ENCODE peak calls at places on chromosomes 4 and X, in ten cellular contexts. One of them, this sample, is unnamed.

GRCh38 chr4:15457401-15458201 is 12.1 kb upstream of the CC2D2A start:
- DNase-seq in fibroblast of pulmonary artery: peak
- DNase-seq in WTC11: no peak
- DNase-seq in mucosa of descending colon: no peak
- DNase-seq in thoracic aorta: no peak
- DNase-seq in suprapubic skin: no peak
- DNase-seq in astrocyte: peak
- DNase-seq in progenitor cell of endocrine pancreas: no peak
- DNase-seq in colonic mucosa: no peak
- DNase-seq in right lobe of liver: no peak
- DNase-seq in this sample: no peak

GRCh38 chrX:114581528-114582263 is 2.2 kb upstream of the HTR2C start:
- DNase-seq in thoracic aorta: no peak
- DNase-seq in astrocyte: no peak
- DNase-seq in WTC11: peak
- DNase-seq in right lobe of liver: no peak
- DNase-seq in colonic mucosa: no peak
- DNase-seq in fibroblast of pulmonary artery: no peak
- DNase-seq in suprapubic skin: no peak
- DNase-seq in mucosa of descending colon: no peak
- DNase-seq in progenitor cell of endocrine pancreas: peak
- DNase-seq in this sample: no peak

GRCh38 chr4:185358514-185359433 is 37.0 kb downstream of the LRP2BP start:
- DNase-seq in WTC11: no peak
- DNase-seq in thoracic aorta: no peak
- DNase-seq in astrocyte: peak
- DNase-seq in progenitor cell of endocrine pancreas: no peak
- DNase-seq in suprapubic skin: no peak
- DNase-seq in mucosa of descending colon: no peak
- DNase-seq in right lobe of liver: no peak
- DNase-seq in fibroblast of pulmonary artery: peak
- DNase-seq in colonic mucosa: no peak
- DNase-seq in this sample: no peak

GRCh38 chrX:139691493-139691842 is 16.5 kb downstream of the MCF2 start:
- DNase-seq in astrocyte: no peak
- DNase-seq in colonic mucosa: no peak
- DNase-seq in progenitor cell of endocrine pancreas: no peak
- DNase-seq in suprapubic skin: no peak
- DNase-seq in WTC11: no peak
- DNase-seq in mucosa of descending colon: no peak
- DNase-seq in right lobe of liver: no peak
- DNase-seq in fibroblast of pulmonary artery: peak
- DNase-seq in thoracic aorta: no peak
- DNase-seq in this sample: no peak

GRCh38 chr4:98352940-98353339 is 91.8 kb downstream of the RAP1GDS1 start:
- DNase-seq in WTC11: no peak
- DNase-seq in colonic mucosa: no peak
- DNase-seq in progenitor cell of endocrine pancreas: no peak
- DNase-seq in thoracic aorta: no peak
- DNase-seq in right lobe of liver: no peak
- DNase-seq in mucosa of descending colon: no peak
- DNase-seq in astrocyte: no peak
- DNase-seq in fibroblast of pulmonary artery: no peak
- DNase-seq in suprapubic skin: no peak
- DNase-seq in this sample: no peak

GRCh38 chrX:97260679-97261078 is 377.0 kb downstream of the RPA4 start:
- DNase-seq in suprapubic skin: no peak
- DNase-seq in thoracic aorta: no peak
- DNase-seq in mucosa of descending colon: no peak
- DNase-seq in astrocyte: no peak
- DNase-seq in fibroblast of pulmonary artery: no peak
- DNase-seq in right lobe of liver: no peak
- DNase-seq in progenitor cell of endocrine pancreas: no peak
- DNase-seq in WTC11: no peak
- DNase-seq in colonic mucosa: no peak
- DNase-seq in this sample: no peak

GRCh38 chr4:146329042-146329716 is 114.8 kb downstream of the REELD1 start:
- DNase-seq in astrocyte: peak
- DNase-seq in thoracic aorta: no peak
- DNase-seq in right lobe of liver: no peak
- DNase-seq in progenitor cell of endocrine pancreas: no peak
- DNase-seq in suprapubic skin: no peak
- DNase-seq in fibroblast of pulmonary artery: peak
- DNase-seq in WTC11: no peak
- DNase-seq in colonic mucosa: no peak
- DNase-seq in mucosa of descending colon: no peak
- DNase-seq in this sample: no peak

GRCh38 chr4:176840166-176840565 is 47.4 kb upstream of the VEGFC start:
- DNase-seq in colonic mucosa: no peak
- DNase-seq in thoracic aorta: no peak
- DNase-seq in progenitor cell of endocrine pancreas: no peak
- DNase-seq in astrocyte: peak
- DNase-seq in mucosa of descending colon: no peak
- DNase-seq in right lobe of liver: no peak
- DNase-seq in WTC11: no peak
- DNase-seq in fibroblast of pulmonary artery: peak
- DNase-seq in suprapubic skin: no peak
- DNase-seq in this sample: no peak

GRCh38 chrX:10326578-10326977 is 169.8 kb downstream of the CLCN4 start:
- DNase-seq in progenitor cell of endocrine pancreas: no peak
- DNase-seq in mucosa of descending colon: no peak
- DNase-seq in WTC11: no peak
- DNase-seq in thoracic aorta: no peak
- DNase-seq in astrocyte: no peak
- DNase-seq in right lobe of liver: peak
- DNase-seq in colonic mucosa: no peak
- DNase-seq in fibroblast of pulmonary artery: peak
- DNase-seq in suprapubic skin: no peak
- DNase-seq in this sample: no peak

GRCh38 chr4:65668201-65669007 is 1.9 kb downstream of the EPHA5 start:
- DNase-seq in suprapubic skin: peak
- DNase-seq in mucosa of descending colon: peak
- DNase-seq in progenitor cell of endocrine pancreas: no peak
- DNase-seq in thoracic aorta: no peak
- DNase-seq in astrocyte: peak
- DNase-seq in colonic mucosa: no peak
- DNase-seq in right lobe of liver: no peak
- DNase-seq in fibroblast of pulmonary artery: peak
- DNase-seq in WTC11: peak
- DNase-seq in this sample: no peak

GRCh38 chr4:107760281-107760947 is 40.4 kb upstream of the PAPSS1 start:
- DNase-seq in right lobe of liver: peak
- DNase-seq in suprapubic skin: no peak
- DNase-seq in colonic mucosa: peak
- DNase-seq in WTC11: no peak
- DNase-seq in progenitor cell of endocrine pancreas: no peak
- DNase-seq in mucosa of descending colon: no peak
- DNase-seq in astrocyte: no peak
- DNase-seq in fibroblast of pulmonary artery: peak
- DNase-seq in thoracic aorta: no peak
- DNase-seq in this sample: no peak

GRCh38 chr4:138673053-138673452 is 342.5 kb upstream of the NOCT start:
- DNase-seq in mucosa of descending colon: no peak
- DNase-seq in right lobe of liver: no peak
- DNase-seq in WTC11: no peak
- DNase-seq in colonic mucosa: no peak
- DNase-seq in suprapubic skin: no peak
- DNase-seq in progenitor cell of endocrine pancreas: no peak
- DNase-seq in thoracic aorta: no peak
- DNase-seq in fibroblast of pulmonary artery: no peak
- DNase-seq in astrocyte: no peak
- DNase-seq in this sample: no peak

GRCh38 chrX:133413218-133413925 is 1.9 kb downstream of the GPC4 start:
- DNase-seq in WTC11: no peak
- DNase-seq in progenitor cell of endocrine pancreas: peak
- DNase-seq in suprapubic skin: no peak
- DNase-seq in right lobe of liver: no peak
- DNase-seq in astrocyte: no peak
- DNase-seq in thoracic aorta: no peak
- DNase-seq in fibroblast of pulmonary artery: no peak
- DNase-seq in mucosa of descending colon: peak
- DNase-seq in colonic mucosa: no peak
- DNase-seq in this sample: no peak

GRCh38 chrX:18194688-18195087 is 26.0 kb downstream of the BEND2 start:
- DNase-seq in WTC11: no peak
- DNase-seq in colonic mucosa: no peak
- DNase-seq in thoracic aorta: no peak
- DNase-seq in right lobe of liver: no peak
- DNase-seq in fibroblast of pulmonary artery: no peak
- DNase-seq in progenitor cell of endocrine pancreas: no peak
- DNase-seq in astrocyte: no peak
- DNase-seq in mucosa of descending colon: no peak
- DNase-seq in suprapubic skin: no peak
- DNase-seq in this sample: no peak

GRCh38 chr4:182074842-182075241 is 168.4 kb upstream of the TENM3 start:
- DNase-seq in WTC11: no peak
- DNase-seq in astrocyte: no peak
- DNase-seq in progenitor cell of endocrine pancreas: no peak
- DNase-seq in thoracic aorta: no peak
- DNase-seq in mucosa of descending colon: no peak
- DNase-seq in right lobe of liver: no peak
- DNase-seq in fibroblast of pulmonary artery: no peak
- DNase-seq in colonic mucosa: no peak
- DNase-seq in suprapubic skin: no peak
- DNase-seq in this sample: no peak

GRCh38 chrX:149898554-149898953 is 17.6 kb downstream of the MAGEA8 start:
- DNase-seq in fibroblast of pulmonary artery: no peak
- DNase-seq in WTC11: no peak
- DNase-seq in astrocyte: no peak
- DNase-seq in progenitor cell of endocrine pancreas: no peak
- DNase-seq in mucosa of descending colon: no peak
- DNase-seq in colonic mucosa: no peak
- DNase-seq in thoracic aorta: no peak
- DNase-seq in suprapubic skin: no peak
- DNase-seq in right lobe of liver: no peak
- DNase-seq in this sample: no peak

DNA sequence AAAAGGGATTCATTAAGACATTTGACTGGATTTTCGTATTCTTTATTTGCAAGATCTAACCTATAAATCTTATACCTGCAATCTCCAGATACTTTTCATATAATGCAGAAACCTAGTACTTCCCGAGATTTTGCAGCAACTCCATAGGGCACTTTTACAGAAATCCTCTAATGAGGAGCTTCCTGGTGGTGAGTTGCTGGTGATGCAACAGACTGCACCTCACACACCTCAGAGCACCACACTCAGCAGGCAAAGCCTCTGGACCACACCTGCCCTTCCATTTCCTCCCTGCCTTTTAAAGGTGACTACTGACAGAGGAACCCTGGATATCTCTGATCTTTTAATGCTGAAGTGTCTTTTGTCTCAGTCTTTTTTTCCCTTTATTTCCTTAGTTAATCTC is 289.4 kb downstream of the TRAM1L1 start:
- DNase-seq in suprapubic skin: no peak
- DNase-seq in mucosa of descending colon: no peak
- DNase-seq in astrocyte: no peak
- DNase-seq in thoracic aorta: no peak
- DNase-seq in WTC11: peak
- DNase-seq in colonic mucosa: no peak
- DNase-seq in progenitor cell of endocrine pancreas: no peak
- DNase-seq in right lobe of liver: no peak
- DNase-seq in fibroblast of pulmonary artery: no peak
- DNase-seq in this sample: no peak
- TF ChIP-seq CTCF in suprapubic skin: no peak
- TF ChIP-seq CTCF in mucosa of descending colon: no peak
- TF ChIP-seq CTCF in astrocyte: no peak
- TF ChIP-seq CTCF in thoracic aorta: no peak
- TF ChIP-seq CTCF in WTC11: no peak
- TF ChIP-seq CTCF in colonic mucosa: no peak
- TF ChIP-seq CTCF in progenitor cell of endocrine pancreas: peak
- TF ChIP-seq CTCF in right lobe of liver: no peak
- TF ChIP-seq CTCF in fibroblast of pulmonary artery: no peak
- TF ChIP-seq CTCF in this sample: no peak

GRCh38 chr4:87058272-87059073 is 123.7 kb downstream of the AFF1 start:
- DNase-seq in progenitor cell of endocrine pancreas: no peak
- DNase-seq in astrocyte: no peak
- DNase-seq in right lobe of liver: no peak
- DNase-seq in suprapubic skin: no peak
- DNase-seq in fibroblast of pulmonary artery: no peak
- DNase-seq in colonic mucosa: no peak
- DNase-seq in WTC11: no peak
- DNase-seq in mucosa of descending colon: no peak
- DNase-seq in thoracic aorta: no peak
- DNase-seq in this sample: no peak
- TF ChIP-seq CTCF in progenitor cell of endocrine pancreas: peak
- TF ChIP-seq CTCF in astrocyte: no peak
- TF ChIP-seq CTCF in right lobe of liver: no peak
- TF ChIP-seq CTCF in suprapubic skin: no peak
- TF ChIP-seq CTCF in fibroblast of pulmonary artery: no peak
- TF ChIP-seq CTCF in colonic mucosa: no peak
- TF ChIP-seq CTCF in WTC11: no peak
- TF ChIP-seq CTCF in mucosa of descending colon: no peak
- TF ChIP-seq CTCF in thoracic aorta: no peak
- TF ChIP-seq CTCF in this sample: no peak

DNA sequence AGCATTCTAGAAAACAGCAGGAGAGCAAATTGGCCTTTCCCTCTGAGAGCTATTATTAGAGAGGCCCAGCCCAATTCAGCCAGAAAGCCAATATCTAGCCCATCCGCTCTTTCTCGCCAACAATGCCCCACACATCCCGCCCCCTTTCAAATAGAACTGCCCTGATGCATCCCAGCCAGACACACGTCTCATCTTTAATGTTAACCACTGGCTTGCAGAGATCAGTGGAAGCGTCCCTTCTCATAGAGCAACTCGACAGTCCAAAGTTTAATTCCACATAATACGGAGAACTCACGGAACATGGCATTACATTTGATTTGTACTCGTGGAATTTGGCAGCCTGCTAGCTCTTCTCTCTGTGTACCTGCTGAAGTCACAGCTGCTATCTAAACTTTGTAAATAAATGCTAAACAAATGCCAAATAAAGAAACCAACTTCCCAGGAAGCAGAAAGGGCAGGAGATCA is 304.4 kb downstream of the DHX15 start:
- DNase-seq in suprapubic skin: no peak
- DNase-seq in right lobe of liver: peak
- DNase-seq in mucosa of descending colon: no peak
- DNase-seq in progenitor cell of endocrine pancreas: no peak
- DNase-seq in astrocyte: no peak
- DNase-seq in thoracic aorta: no peak
- DNase-seq in fibroblast of pulmonary artery: no peak
- DNase-seq in colonic mucosa: no peak
- DNase-seq in WTC11: no peak
- DNase-seq in this sample: no peak
- TF ChIP-seq CTCF in suprapubic skin: no peak
- TF ChIP-seq CTCF in right lobe of liver: no peak
- TF ChIP-seq CTCF in mucosa of descending colon: no peak
- TF ChIP-seq CTCF in progenitor cell of endocrine pancreas: no peak
- TF ChIP-seq CTCF in astrocyte: no peak
- TF ChIP-seq CTCF in thoracic aorta: no peak
- TF ChIP-seq CTCF in fibroblast of pulmonary artery: no peak
- TF ChIP-seq CTCF in colonic mucosa: no peak
- TF ChIP-seq CTCF in WTC11: no peak
- TF ChIP-seq CTCF in this sample: no peak

DNA sequence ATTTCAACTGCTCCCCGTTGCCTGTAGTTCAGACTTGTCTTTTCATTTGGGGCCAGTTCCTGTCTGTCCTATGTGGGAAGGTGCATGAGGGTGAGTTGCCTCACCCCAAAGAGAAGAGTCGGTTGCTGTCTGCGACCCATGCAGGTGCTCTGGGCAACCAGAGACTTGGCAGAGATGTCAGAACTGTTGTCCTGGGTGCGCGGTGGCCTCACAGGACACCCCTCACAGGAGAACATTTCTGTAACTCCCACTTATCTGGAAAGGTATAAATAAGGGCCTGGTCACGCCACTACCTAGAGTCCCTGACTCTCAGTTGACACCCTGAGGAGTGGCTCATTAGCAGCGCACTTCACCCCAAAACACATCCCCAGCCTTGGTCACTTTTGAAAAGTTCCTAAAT is 9.7 kb upstream of the NAT8L start:
- DNase-seq in astrocyte: no peak
- DNase-seq in WTC11: no peak
- DNase-seq in thoracic aorta: no peak
- DNase-seq in right lobe of liver: peak
- DNase-seq in progenitor cell of endocrine pancreas: no peak
- DNase-seq in mucosa of descending colon: no peak
- DNase-seq in colonic mucosa: no peak
- DNase-seq in suprapubic skin: no peak
- DNase-seq in fibroblast of pulmonary artery: no peak
- DNase-seq in this sample: no peak
- TF ChIP-seq CTCF in astrocyte: no peak
- TF ChIP-seq CTCF in WTC11: no peak
- TF ChIP-seq CTCF in thoracic aorta: no peak
- TF ChIP-seq CTCF in right lobe of liver: no peak
- TF ChIP-seq CTCF in progenitor cell of endocrine pancreas: no peak
- TF ChIP-seq CTCF in mucosa of descending colon: no peak
- TF ChIP-seq CTCF in colonic mucosa: no peak
- TF ChIP-seq CTCF in suprapubic skin: no peak
- TF ChIP-seq CTCF in fibroblast of pulmonary artery: no peak
- TF ChIP-seq CTCF in this sample: no peak

This sample was measured in activated B cell treated with CpG ODN at 0.5 μM for 24 hours.